ENCODE peak calls at places on chromosomes 16 and 17, in eight cellular contexts. R is Peyer's patch, M is body of pancreas, Z is tibial nerve, J is tibial artery, V is prostate gland, A is adipocyte, Y is psoas muscle. F is an unnamed sample.

GRCh38 chr17:40371261-40371929 is 6.9 kb upstream of the GJD3 start:
- DNase-seq in R (no peak), M (no peak), Z (no peak), J (no peak), V (no peak), A (no peak), Y (no peak), F (no peak)

GRCh38 chr17:69269174-69269998 is 40.8 kb upstream of the ABCA10 start:
- DNase-seq in R (no peak), M (no peak), Z (no peak), J (no peak), V (no peak), A (peak; percentile 85), Y (no peak), F (peak; percentile 54)

GRCh38 chr17:45248132-45248936 is 13.6 kb downstream of the SPATA32 start:
- DNase-seq in R (peak; percentile 82), M (peak; percentile 68), Z (no peak), J (no peak), V (peak; percentile 51), A (no peak), Y (no peak), F (no peak)

GRCh38 chr17:79741751-79742588 is 11.2 kb downstream of the ENPP7 start:
- DNase-seq in R (peak; percentile 86), M (peak; percentile 77), Z (peak; percentile 43), J (peak; percentile 77), V (peak; percentile 62), A (peak; percentile 82), Y (peak; percentile 73), F (peak; percentile 83)

GRCh38 chr16:81266680-81267095 is 28.2 kb downstream of the BCO1 start:
- DNase-seq in R (peak; percentile 72), M (no peak), Z (no peak), J (no peak), V (no peak), A (no peak), Y (no peak), F (no peak)

GRCh38 chr16:7688811-7689210 is 356.2 kb downstream of the RBFOX1 start:
- DNase-seq in R (no peak), M (no peak), Z (no peak), J (no peak), V (no peak), A (no peak), Y (no peak), F (no peak)

GRCh38 chr16:27428035-27428785 is 26.2 kb downstream of the IL21R start:
- DNase-seq in R (no peak), M (no peak), Z (no peak), J (no peak), V (no peak), A (no peak), Y (no peak), F (no peak)

GRCh38 chr16:86195863-86196630 is 297.1 kb downstream of the IRF8 start:
- DNase-seq in R (no peak), M (no peak), Z (no peak), J (no peak), V (no peak), A (no peak), Y (no peak), F (no peak)

GRCh38 chr17:19370493-19370960 is 7.8 kb upstream of the MAPK7 start:
- DNase-seq in R (no peak), M (peak; percentile 26), Z (no peak), J (no peak), V (no peak), A (no peak), Y (no peak), F (no peak)

GRCh38 chr17:72590382-72590781 is 469.6 kb downstream of the SOX9 start:
- DNase-seq in R (no peak), M (no peak), Z (no peak), J (no peak), V (no peak), A (peak; percentile 82), Y (no peak), F (no peak)

DNA sequence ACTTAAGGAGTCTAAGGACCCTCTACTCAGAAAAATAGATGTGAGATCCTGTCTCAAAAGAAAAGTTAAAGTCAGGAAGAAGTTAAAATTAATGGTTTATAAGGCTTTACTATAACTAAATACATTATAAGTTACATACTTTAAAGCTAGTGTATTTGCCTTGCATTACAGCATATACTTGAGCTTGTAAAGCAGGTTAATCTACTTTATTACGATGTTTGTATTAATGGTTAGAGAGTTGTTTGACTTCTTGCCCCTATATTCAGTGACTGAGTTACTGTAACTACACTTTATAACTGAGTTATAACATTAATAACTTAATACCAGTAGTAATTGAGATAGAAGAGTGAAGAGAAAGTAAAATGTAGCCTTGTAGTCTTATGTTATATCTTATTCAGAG is 22.8 kb downstream of the CLTC start:
- DNase-seq in R (no peak), M (no peak), Z (no peak), J (no peak), V (no peak), A (no peak), Y (no peak), F (no peak)
- H3K4me1 ChIP-seq in R (no peaks in the 10 kb centered on the region), M (peaks cover 35% of the 10 kb centered on the region), Z (peaks cover 59% of the 10 kb centered on the region), J (peaks cover 70% of the 10 kb centered on the region), V (peaks cover 4% of the 10 kb centered on the region), A (peaks cover 34% of the 10 kb centered on the region), Y (peaks cover 48% of the 10 kb centered on the region), F (peaks cover 14% of the 10 kb centered on the region)

GRCh38 chr17:7311110-7311698 is 3.8 kb downstream of the EIF5A start:
- DNase-seq in R (no peak), M (no peak), Z (no peak), J (no peak), V (no peak), A (no peak), Y (no peak), F (no peak)

GRCh38 chr17:7308625-7309433 is 1.4 kb downstream of the EIF5A start:
- DNase-seq in R (peak; percentile 79), M (peak; percentile 84), Z (peak; percentile 70), J (peak; percentile 87), V (peak; percentile 88), A (peak; percentile 94), Y (peak; percentile 74), F (peak; percentile 93)

GRCh38 chr17:7307686-7308624 is 527 bp downstream of the EIF5A start:
- DNase-seq in R (peak; percentile 79), M (peak; percentile 47), Z (no peak), J (peak; percentile 78), V (no peak), A (peak; percentile 68), Y (peak; percentile 68), F (peak; percentile 42)

GRCh38 chr17:7306911-7307685 is at the start of gene EIF5A:
- DNase-seq in R (peak; percentile 100), M (peak; percentile 100), Z (peak; percentile 99), J (peak; percentile 100), V (peak; percentile 99), A (peak; percentile 100), Y (peak; percentile 100), F (peak; percentile 100)

GRCh38 chr17:7309628-7310027 is 2.2 kb downstream of the EIF5A start:
- DNase-seq in R (no peak), M (no peak), Z (no peak), J (no peak), V (no peak), A (no peak), Y (no peak), F (no peak)
- H3K4me3 ChIP-seq in R (no peak overlapping the region), M (no peak overlapping the region), Z (no peak overlapping the region), J (no peak overlapping the region), V (no peak overlapping the region), A (peak overlapping the region; percentile 94), Y (peak overlapping the region; percentile 94), F (peak overlapping the region; percentile 94)

GRCh38 chr16:89426736-89427525 is 63.4 kb downstream of the ANKRD11 start:
- DNase-seq in R (no peak), M (no peak), Z (no peak), J (no peak), V (no peak), A (no peak), Y (no peak), F (peak; percentile 34)
- H3K4me1 ChIP-seq in R (peaks cover 10% of the 10 kb centered on the region), M (peaks cover 46% of the 10 kb centered on the region), Z (peaks cover 70% of the 10 kb centered on the region), J (peaks cover 37% of the 10 kb centered on the region), V (peaks cover 18% of the 10 kb centered on the region), A (peaks cover 30% of the 10 kb centered on the region), Y (peaks cover 56% of the 10 kb centered on the region), F (no peaks in the 10 kb centered on the region)

GRCh38 chr17:50547736-50548083 is 736 bp downstream of the SPATA20 start:
- DNase-seq in R (no peak), M (no peak), Z (no peak), J (no peak), V (no peak), A (no peak), Y (no peak), F (no peak)
- H3K4me3 ChIP-seq in R (peak overlapping the region; percentile 56), M (no peak overlapping the region), Z (peak overlapping the region; percentile 76), J (peak overlapping the region; percentile 55), V (peak overlapping the region; percentile 72), A (peak overlapping the region; percentile 87), Y (peak overlapping the region; percentile 85), F (peak overlapping the region; percentile 58)

GRCh38 chr17:48616719-48617514 is 1.8 kb upstream of the HOXB8 start:
- DNase-seq in R (no peak), M (no peak), Z (no peak), J (no peak), V (no peak), A (no peak), Y (no peak), F (no peak)
- H3K4me1 ChIP-seq in R (peaks cover 23% of the 10 kb centered on the region), M (peaks cover 23% of the 10 kb centered on the region), Z (peaks cover 53% of the 10 kb centered on the region), J (peaks cover 40% of the 10 kb centered on the region), V (peaks cover 8% of the 10 kb centered on the region), A (peaks cover 9% of the 10 kb centered on the region), Y (peaks cover 4% of the 10 kb centered on the region), F (peaks cover 19% of the 10 kb centered on the region)

DNA sequence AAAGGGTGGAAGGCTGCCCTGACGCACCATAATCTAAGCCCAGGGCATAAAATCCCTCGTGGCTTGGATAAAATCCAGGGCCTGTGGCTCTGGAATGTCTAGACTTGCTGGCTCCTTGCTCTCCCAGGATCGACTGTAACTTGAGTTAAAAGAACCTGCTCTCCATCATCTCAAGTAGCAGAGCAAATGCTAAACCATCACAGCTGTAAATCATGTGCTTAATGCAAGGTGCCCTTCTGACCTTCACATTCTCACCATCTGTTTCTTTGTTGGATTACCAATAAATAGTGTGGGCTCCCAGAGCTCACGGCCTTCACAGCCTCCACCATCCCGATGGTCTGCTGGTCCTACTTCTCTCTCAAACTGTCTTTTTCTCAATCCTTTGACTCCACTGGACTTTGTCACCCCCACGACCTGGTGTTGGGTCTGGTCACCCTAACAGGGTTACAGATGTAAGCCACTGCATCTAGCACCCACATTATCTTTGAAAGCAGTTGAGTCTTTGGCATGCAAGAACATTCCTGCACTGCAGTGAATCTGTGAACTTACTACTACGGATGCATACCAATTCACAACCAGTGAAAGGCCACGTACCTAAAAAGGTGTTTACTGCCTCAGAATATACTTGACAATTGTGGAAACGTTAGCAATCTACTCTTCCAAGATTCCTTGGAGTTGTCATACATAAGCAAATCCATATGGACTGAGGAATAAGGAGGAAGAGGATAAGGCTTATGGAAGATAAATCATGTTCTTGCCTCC is 15.3 kb downstream of the RSL1D1 start:
- DNase-seq in R (no peak), M (no peak), Z (no peak), J (peak; percentile 70), V (no peak), A (peak; percentile 25), Y (no peak), F (peak; percentile 55)
- H3K4me3 ChIP-seq in R (no peak overlapping the region), M (no peak overlapping the region), Z (no peak overlapping the region), J (no peak overlapping the region), V (no peak overlapping the region), A (no peak overlapping the region), Y (no peak overlapping the region), F (no peak overlapping the region)

F was measured in A673.